ENCODE peak calls at places on chromosome 13, in five cellular contexts. One of them, this sample, is unnamed.

GRCh38 chr13:30376426-30377311 is 45.6 kb upstream of the UBE2L5 start:
- DNase-seq in anterior cingulate cortex: no peak
- DNase-seq in fibroblast of lung: no peak
- DNase-seq in stimulated activated CD8-positive, alpha-beta memory T cell treated with anti-CD3 and anti-CD28 coated beads, Interleukin-15, amount 100 ng/mL, for 24 hours: peak
- DNase-seq in naive thymus-derived CD8-positive, alpha-beta T cell: peak
- DNase-seq in this sample: no peak

GRCh38 chr13:112248909-112249592 is 127.1 kb upstream of the SPACA7 start:
- DNase-seq in anterior cingulate cortex: no peak
- DNase-seq in stimulated activated CD8-positive, alpha-beta memory T cell treated with anti-CD3 and anti-CD28 coated beads, Interleukin-15, amount 100 ng/mL, for 24 hours: no peak
- DNase-seq in fibroblast of lung: no peak
- DNase-seq in naive thymus-derived CD8-positive, alpha-beta T cell: no peak
- DNase-seq in this sample: no peak

GRCh38 chr13:113146750-113147149 is 11.7 kb upstream of the PROZ start:
- DNase-seq in stimulated activated CD8-positive, alpha-beta memory T cell treated with anti-CD3 and anti-CD28 coated beads, Interleukin-15, amount 100 ng/mL, for 24 hours: no peak
- DNase-seq in naive thymus-derived CD8-positive, alpha-beta T cell: no peak
- DNase-seq in fibroblast of lung: no peak
- DNase-seq in anterior cingulate cortex: no peak
- DNase-seq in this sample: no peak

GRCh38 chr13:92951273-92951820 is 275.3 kb upstream of the GPC6 start:
- DNase-seq in anterior cingulate cortex: no peak
- DNase-seq in fibroblast of lung: peak
- DNase-seq in naive thymus-derived CD8-positive, alpha-beta T cell: no peak
- DNase-seq in stimulated activated CD8-positive, alpha-beta memory T cell treated with anti-CD3 and anti-CD28 coated beads, Interleukin-15, amount 100 ng/mL, for 24 hours: no peak
- DNase-seq in this sample: no peak

GRCh38 chr13:29535663-29536655 is 59.5 kb downstream of the SLC7A1 start:
- DNase-seq in stimulated activated CD8-positive, alpha-beta memory T cell treated with anti-CD3 and anti-CD28 coated beads, Interleukin-15, amount 100 ng/mL, for 24 hours: no peak
- DNase-seq in fibroblast of lung: peak
- DNase-seq in naive thymus-derived CD8-positive, alpha-beta T cell: no peak
- DNase-seq in anterior cingulate cortex: no peak
- DNase-seq in this sample: no peak

GRCh38 chr13:40087021-40088002 is 431.9 kb downstream of the COG6 start:
- DNase-seq in anterior cingulate cortex: no peak
- DNase-seq in naive thymus-derived CD8-positive, alpha-beta T cell: no peak
- DNase-seq in stimulated activated CD8-positive, alpha-beta memory T cell treated with anti-CD3 and anti-CD28 coated beads, Interleukin-15, amount 100 ng/mL, for 24 hours: no peak
- DNase-seq in fibroblast of lung: no peak
- DNase-seq in this sample: no peak

GRCh38 chr13:31627097-31627496 is 112.2 kb upstream of the RXFP2 start:
- DNase-seq in fibroblast of lung: peak
- DNase-seq in naive thymus-derived CD8-positive, alpha-beta T cell: no peak
- DNase-seq in stimulated activated CD8-positive, alpha-beta memory T cell treated with anti-CD3 and anti-CD28 coated beads, Interleukin-15, amount 100 ng/mL, for 24 hours: no peak
- DNase-seq in anterior cingulate cortex: no peak
- DNase-seq in this sample: no peak

GRCh38 chr13:94778585-94778984 is 66.2 kb upstream of the SOX21 start:
- DNase-seq in stimulated activated CD8-positive, alpha-beta memory T cell treated with anti-CD3 and anti-CD28 coated beads, Interleukin-15, amount 100 ng/mL, for 24 hours: no peak
- DNase-seq in naive thymus-derived CD8-positive, alpha-beta T cell: no peak
- DNase-seq in fibroblast of lung: no peak
- DNase-seq in anterior cingulate cortex: no peak
- DNase-seq in this sample: no peak

GRCh38 chr13:101035119-101035620 is 360.6 kb upstream of the TMTC4 start:
- DNase-seq in naive thymus-derived CD8-positive, alpha-beta T cell: no peak
- DNase-seq in anterior cingulate cortex: no peak
- DNase-seq in fibroblast of lung: no peak
- DNase-seq in stimulated activated CD8-positive, alpha-beta memory T cell treated with anti-CD3 and anti-CD28 coated beads, Interleukin-15, amount 100 ng/mL, for 24 hours: no peak
- DNase-seq in this sample: no peak

GRCh38 chr13:41365636-41366035 is 54.6 kb downstream of the NAA16 start:
- DNase-seq in stimulated activated CD8-positive, alpha-beta memory T cell treated with anti-CD3 and anti-CD28 coated beads, Interleukin-15, amount 100 ng/mL, for 24 hours: no peak
- DNase-seq in anterior cingulate cortex: no peak
- DNase-seq in naive thymus-derived CD8-positive, alpha-beta T cell: no peak
- DNase-seq in fibroblast of lung: peak
- DNase-seq in this sample: no peak

GRCh38 chr13:41740479-41740878 is 220.4 kb downstream of the VWA8 start:
- DNase-seq in naive thymus-derived CD8-positive, alpha-beta T cell: no peak
- DNase-seq in anterior cingulate cortex: no peak
- DNase-seq in fibroblast of lung: peak
- DNase-seq in stimulated activated CD8-positive, alpha-beta memory T cell treated with anti-CD3 and anti-CD28 coated beads, Interleukin-15, amount 100 ng/mL, for 24 hours: no peak
- DNase-seq in this sample: no peak

GRCh38 chr13:99260216-99260615 is 2.0 kb upstream of the GPR18 start:
- DNase-seq in anterior cingulate cortex: no peak
- DNase-seq in fibroblast of lung: peak
- DNase-seq in naive thymus-derived CD8-positive, alpha-beta T cell: no peak
- DNase-seq in stimulated activated CD8-positive, alpha-beta memory T cell treated with anti-CD3 and anti-CD28 coated beads, Interleukin-15, amount 100 ng/mL, for 24 hours: no peak
- DNase-seq in this sample: no peak

GRCh38 chr13:46672338-46673090 is 119.5 kb downstream of the LRCH1 start:
- DNase-seq in anterior cingulate cortex: no peak
- DNase-seq in naive thymus-derived CD8-positive, alpha-beta T cell: no peak
- DNase-seq in fibroblast of lung: no peak
- DNase-seq in stimulated activated CD8-positive, alpha-beta memory T cell treated with anti-CD3 and anti-CD28 coated beads, Interleukin-15, amount 100 ng/mL, for 24 hours: no peak
- DNase-seq in this sample: no peak

GRCh38 chr13:62387642-62388041 is 972.0 kb upstream of the PCDH20 start:
- DNase-seq in naive thymus-derived CD8-positive, alpha-beta T cell: no peak
- DNase-seq in fibroblast of lung: no peak
- DNase-seq in stimulated activated CD8-positive, alpha-beta memory T cell treated with anti-CD3 and anti-CD28 coated beads, Interleukin-15, amount 100 ng/mL, for 24 hours: no peak
- DNase-seq in anterior cingulate cortex: no peak
- DNase-seq in this sample: no peak

GRCh38 chr13:113114511-113115362 is 7.9 kb upstream of the F10 start:
- DNase-seq in naive thymus-derived CD8-positive, alpha-beta T cell: no peak
- DNase-seq in anterior cingulate cortex: no peak
- DNase-seq in stimulated activated CD8-positive, alpha-beta memory T cell treated with anti-CD3 and anti-CD28 coated beads, Interleukin-15, amount 100 ng/mL, for 24 hours: no peak
- DNase-seq in fibroblast of lung: no peak
- DNase-seq in this sample: peak

This sample was measured in H1.